ENCODE peak calls at places on chromosomes 4 and X, in five cellular contexts. G, M, V, Z and A are unnamed samples.

GRCh38 chr4:43223820-43224219 is 331.3 kb downstream of the GRXCR1 start:
- DNase-seq in G (no peak), M (no peak), V (no peak), Z (no peak), A (no peak)

GRCh38 chr4:34432706-34433105 is 1811.6 kb downstream of the ARAP2 start:
- DNase-seq in G (no peak), M (no peak), V (no peak), Z (no peak), A (no peak)

GRCh38 chr4:62162606-62163005 is 962.5 kb downstream of the ADGRL3 start:
- DNase-seq in G (no peak), M (no peak), V (no peak), Z (no peak), A (no peak)

GRCh38 chr4:1408418-1408817 is 2.2 kb upstream of the NKX1-1 start:
- DNase-seq in G (no peak), M (no peak), V (no peak), Z (peak), A (no peak)

GRCh38 chr4:101067383-101067782 is 279.9 kb downstream of the PPP3CA start:
- DNase-seq in G (no peak), M (no peak), V (no peak), Z (no peak), A (no peak)

GRCh38 chr4:77172336-77172735 is 15.3 kb downstream of the CCNG2 start:
- DNase-seq in G (no peak), M (no peak), V (no peak), Z (no peak), A (no peak)

GRCh38 chr4:189124149-189124758 is 816.4 kb upstream of the FRG1 start:
- DNase-seq in G (peak), M (peak), V (no peak), Z (no peak), A (no peak)

GRCh38 chr4:178395798-178396197 is 953.6 kb upstream of the AGA start:
- DNase-seq in G (no peak), M (no peak), V (no peak), Z (no peak), A (no peak)

GRCh38 chrX:13153796-13154195 is 109.4 kb upstream of the FAM9C start:
- DNase-seq in G (no peak), M (no peak), V (no peak), Z (no peak), A (no peak)

GRCh38 chrX:150421816-150422215 is 58.7 kb downstream of the MAMLD1 start:
- DNase-seq in G (no peak), M (no peak), V (no peak), Z (no peak), A (no peak)

GRCh38 chrX:71195959-71196727 is 26.9 kb upstream of the GJB1 start:
- DNase-seq in G (no peak), M (no peak), V (no peak), Z (no peak), A (no peak)

GRCh38 chr4:140423106-140423505 is 4.3 kb downstream of the CLGN start:
- DNase-seq in G (no peak), M (no peak), V (no peak), Z (no peak), A (no peak)

GRCh38 chr4:159383569-159383934 is 280.7 kb downstream of the RAPGEF2 start:
- DNase-seq in G (no peak), M (no peak), V (no peak), Z (no peak), A (no peak)

GRCh38 chr4:122500852-122501501 is 44.5 kb upstream of the IL2 start:
- DNase-seq in G (no peak), M (no peak), V (peak), Z (no peak), A (no peak)

GRCh38 chr4:152045781-152046571 is 285.2 kb upstream of the GATB start:
- DNase-seq in G (peak), M (peak), V (peak), Z (peak), A (no peak)

GRCh38 chr4:34932591-34932990 is 1311.7 kb downstream of the ARAP2 start:
- DNase-seq in G (no peak), M (no peak), V (no peak), Z (no peak), A (no peak)

GRCh38 chrX:56797966-56798711 is 69.1 kb downstream of the NBDY start:
- DNase-seq in G (no peak), M (no peak), V (no peak), Z (peak), A (no peak)

GRCh38 chr4:53676402-53676871 is 85.2 kb upstream of the LNX1 start:
- DNase-seq in G (no peak), M (no peak), V (no peak), Z (no peak), A (no peak)

GRCh38 chr4:32145987-32146386 is 1425.8 kb downstream of the PCDH7 start:
- DNase-seq in G (no peak), M (no peak), V (no peak), Z (no peak), A (no peak)

GRCh38 chr4:153222790-153223417 is 18.7 kb downstream of the TRIM2 start:
- DNase-seq in G (no peak), M (no peak), V (peak), Z (peak), A (no peak)

GRCh38 chr4:56656346-56656643 is 24.8 kb downstream of the HOPX start:
- DNase-seq in G (no peak), M (no peak), V (no peak), Z (no peak), A (no peak)

GRCh38 chrX:110915579-110915978 is 120.0 kb upstream of the CHRDL1 start:
- DNase-seq in G (no peak), M (no peak), V (no peak), Z (no peak), A (no peak)

GRCh38 chrX:138877746-138878145 is 166.2 kb upstream of the FGF13 start:
- DNase-seq in G (no peak), M (no peak), V (no peak), Z (no peak), A (no peak)

GRCh38 chr4:1541449-1542225 is 135.4 kb upstream of the NKX1-1 start:
- DNase-seq in G (no peak), M (no peak), V (peak), Z (no peak), A (no peak)

GRCh38 chr4:472881-473574 is 25.9 kb downstream of the ZNF721 start:
- DNase-seq in G (no peak), M (no peak), V (peak), Z (no peak), A (no peak)

GRCh38 chr4:5780831-5781480 is 70.0 kb downstream of the EVC start:
- DNase-seq in G (no peak), M (no peak), V (no peak), Z (peak), A (no peak)

GRCh38 chrX:46637937-46638336 is 64.4 kb downstream of the CHST7 start:
- DNase-seq in G (no peak), M (no peak), V (peak), Z (no peak), A (peak)

GRCh38 chrX:21958888-21959287 is 18.4 kb downstream of the SMS start:
- DNase-seq in G (no peak), M (no peak), V (no peak), Z (no peak), A (no peak)

GRCh38 chrX:21959362-21960051 is 19.0 kb downstream of the SMS start:
- DNase-seq in G (no peak), M (no peak), V (no peak), Z (no peak), A (no peak)

GRCh38 chrX:21955398-21956189 is 15.1 kb downstream of the SMS start:
- DNase-seq in G (no peak), M (no peak), V (no peak), Z (no peak), A (no peak)

GRCh38 chrX:21958187-21958586 is 17.7 kb downstream of the SMS start:
- DNase-seq in G (no peak), M (no peak), V (no peak), Z (no peak), A (no peak)

DNA sequence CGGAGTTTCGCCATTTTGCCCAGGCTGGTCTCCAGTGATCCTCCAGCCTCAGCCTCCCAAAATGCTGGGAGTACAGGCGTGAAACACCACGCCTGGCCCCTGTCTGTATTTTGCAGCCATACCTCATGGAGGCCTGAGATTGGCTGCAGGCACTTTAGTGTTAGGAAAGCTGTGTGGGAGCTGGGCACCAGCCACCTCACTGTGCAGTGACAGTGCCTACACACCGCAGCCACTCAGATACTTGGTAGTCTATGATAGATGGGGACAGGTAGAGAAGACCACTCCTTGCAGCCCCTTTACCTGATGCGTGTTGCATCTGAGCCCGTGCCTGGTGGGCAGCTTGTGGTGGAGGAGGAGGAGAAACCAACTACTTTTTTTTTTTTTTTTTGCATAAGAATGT is 16.3 kb downstream of the SMS start:
- DNase-seq in G (no peak), M (no peak), V (no peak), Z (no peak), A (no peak)
- TF ChIP-seq ZNF274 in G (no peak), M (no peak), V (no peak), Z (no peak), A (no peak)

GRCh38 chr4:16573181-16573580 is 325.3 kb downstream of the LDB2 start:
- DNase-seq in G (no peak), M (no peak), V (no peak), Z (no peak), A (no peak)
- TF ChIP-seq MAX in G (no peak), M (no peak), V (no peak), Z (no peak), A (no peak)

GRCh38 chrX:25105251-25105650 is 89.5 kb upstream of the ARX start:
- DNase-seq in G (no peak), M (no peak), V (no peak), Z (peak), A (no peak)
- TF ChIP-seq SIN3A in G (no peak), M (no peak), V (no peak), Z (no peak), A (no peak)

DNA sequence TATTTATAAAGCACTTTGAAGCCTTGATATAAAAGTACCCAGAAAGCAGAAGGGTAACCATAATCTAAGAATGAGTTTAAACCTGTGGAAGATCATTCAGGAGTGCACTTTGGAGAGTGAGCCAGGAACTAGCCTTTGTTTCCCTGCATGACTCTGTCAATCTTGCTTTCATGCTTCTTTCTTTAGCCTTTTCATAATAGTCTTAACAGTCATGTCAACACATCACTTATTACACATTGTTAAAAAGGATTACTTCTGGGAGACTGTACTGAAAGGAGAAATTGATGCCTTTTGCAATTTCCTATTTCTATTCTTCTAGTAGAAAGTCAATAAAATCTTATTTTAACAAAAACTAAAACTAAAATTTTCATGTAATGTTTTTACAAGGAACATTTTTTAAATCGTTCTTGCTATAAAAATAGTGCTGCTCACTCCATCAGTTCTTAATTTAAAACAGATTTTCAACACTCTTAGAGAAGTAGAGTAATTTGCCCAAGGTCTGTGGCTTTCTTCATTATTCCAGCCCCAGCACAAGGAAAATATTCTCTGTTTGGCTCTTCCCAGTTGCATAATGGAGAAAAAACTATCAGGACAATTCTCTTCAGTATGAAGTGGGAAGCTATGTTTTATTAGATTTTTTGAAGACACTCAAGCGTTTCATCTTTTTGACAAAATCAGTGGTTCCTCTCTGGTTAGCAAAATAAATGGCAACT is 35.4 kb upstream of the SPP1 start:
- DNase-seq in G (no peak), M (no peak), V (no peak), Z (no peak), A (no peak)
- TF ChIP-seq ZNF274 in G (no peak), M (no peak), V (no peak), Z (no peak), A (no peak)

GRCh38 chrX:29662759-29663503 is 552.4 kb upstream of the MAGEB2 start:
- DNase-seq in G (no peak), M (peak), V (peak), Z (no peak), A (peak)
- TF ChIP-seq MAX in G (no peak), M (no peak), V (no peak), Z (no peak), A (no peak)

DNA sequence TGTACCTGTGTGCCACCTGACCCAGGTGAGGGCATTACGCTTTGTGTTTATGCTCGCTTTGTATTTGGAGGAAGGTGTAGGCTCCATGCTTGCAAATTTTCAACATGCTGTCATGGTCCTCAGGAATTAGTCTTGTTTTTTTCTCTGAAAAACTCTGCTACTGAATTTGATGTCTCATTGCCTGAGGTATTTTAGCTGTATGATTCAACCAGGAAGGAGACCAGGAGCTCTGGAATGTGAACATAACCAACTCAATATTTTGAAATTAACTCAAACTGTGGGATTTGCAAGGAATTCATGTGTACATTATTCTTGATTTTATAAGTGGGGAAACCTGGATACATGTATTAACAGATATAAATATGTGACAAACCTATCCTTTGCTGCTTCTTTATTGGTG is 134.1 kb downstream of the SLC4A4 start:
- DNase-seq in G (no peak), M (no peak), V (no peak), Z (no peak), A (no peak)
- TF ChIP-seq SIN3A in G (no peak), M (no peak), V (no peak), Z (no peak), A (no peak)

GRCh38 chr4:73608677-73609594 is 11.3 kb downstream of the RASSF6 start:
- DNase-seq in G (no peak), M (peak), V (no peak), Z (no peak), A (no peak)
- TF ChIP-seq ZNF274 in G (no peak), M (no peak), V (no peak), Z (no peak), A (no peak)

GRCh38 chrX:67724359-67725110 is 180.7 kb downstream of the AR start:
- DNase-seq in G (no peak), M (no peak), V (no peak), Z (no peak), A (no peak)
- TF ChIP-seq MAX in G (no peak), M (no peak), V (no peak), Z (no peak), A (no peak)

GRCh38 chr4:81647388-81647787 is 175.7 kb upstream of the RASGEF1B start:
- DNase-seq in G (no peak), M (no peak), V (no peak), Z (no peak), A (no peak)
- TF ChIP-seq SIN3A in G (no peak), M (no peak), V (no peak), Z (no peak), A (no peak)